ENCODE peak calls at places on chromosomes 6 and 20, in five cellular contexts. One of them, this sample, is unnamed. For H3K4me1, the result is how much of the 10 kb centered on the place peaks cover.

GRCh38 chr20:676315-676937 is 824 bp upstream of the SCRT2 start:
- DNase-seq in MM.1S: no peak
- DNase-seq in left lung: no peak
- DNase-seq in endodermal cell: no peak
- DNase-seq in K562: peak
- DNase-seq in this sample: no peak

GRCh38 chr20:45012682-45013302 is 46.5 kb downstream of the STK4 start:
- DNase-seq in K562: no peak
- DNase-seq in endodermal cell: no peak
- DNase-seq in MM.1S: no peak
- DNase-seq in left lung: no peak
- DNase-seq in this sample: no peak

GRCh38 chr6:159110013-159110412 is 59.2 kb upstream of the FNDC1 start:
- DNase-seq in endodermal cell: peak
- DNase-seq in MM.1S: no peak
- DNase-seq in K562: peak
- DNase-seq in left lung: no peak
- DNase-seq in this sample: no peak

GRCh38 chr20:44073675-44074071 is 113.3 kb downstream of the JPH2 start:
- DNase-seq in endodermal cell: no peak
- DNase-seq in MM.1S: no peak
- DNase-seq in left lung: no peak
- DNase-seq in K562: no peak
- DNase-seq in this sample: no peak

GRCh38 chr6:21523652-21524051 is 69.9 kb upstream of the SOX4 start:
- DNase-seq in left lung: no peak
- DNase-seq in MM.1S: no peak
- DNase-seq in K562: no peak
- DNase-seq in endodermal cell: no peak
- DNase-seq in this sample: no peak

GRCh38 chr6:117928833-117929232 is 21.8 kb downstream of the SLC35F1 start:
- DNase-seq in left lung: no peak
- DNase-seq in K562: no peak
- DNase-seq in endodermal cell: no peak
- DNase-seq in MM.1S: peak
- DNase-seq in this sample: no peak

GRCh38 chr20:61599061-61599930 is 347.2 kb downstream of the CDH4 start:
- DNase-seq in MM.1S: no peak
- DNase-seq in K562: peak
- DNase-seq in endodermal cell: peak
- DNase-seq in left lung: no peak
- DNase-seq in this sample: peak

GRCh38 chr20:59999502-59999901 is 41.3 kb downstream of the CDH26 start:
- DNase-seq in endodermal cell: no peak
- DNase-seq in K562: no peak
- DNase-seq in MM.1S: no peak
- DNase-seq in left lung: no peak
- DNase-seq in this sample: no peak

GRCh38 chr6:167704396-167704801 is 122.3 kb upstream of the AFDN start:
- DNase-seq in left lung: no peak
- DNase-seq in MM.1S: no peak
- DNase-seq in K562: peak
- DNase-seq in endodermal cell: peak
- DNase-seq in this sample: no peak

GRCh38 chr6:104855507-104855906 is 4.2 kb downstream of the HACE1 start:
- DNase-seq in left lung: no peak
- DNase-seq in MM.1S: no peak
- DNase-seq in K562: no peak
- DNase-seq in endodermal cell: no peak
- DNase-seq in this sample: no peak

GRCh38 chr6:83708970-83709747 is at the start of gene SNAP91:
- DNase-seq in K562: no peak
- DNase-seq in left lung: no peak
- DNase-seq in endodermal cell: peak
- DNase-seq in MM.1S: peak
- DNase-seq in this sample: peak

GRCh38 chr20:10646886-10647420 is 26.8 kb downstream of the JAG1 start:
- DNase-seq in MM.1S: no peak
- DNase-seq in K562: no peak
- DNase-seq in endodermal cell: no peak
- DNase-seq in left lung: no peak
- DNase-seq in this sample: no peak

GRCh38 chr20:58483051-58483450 is 32.1 kb downstream of the APCDD1L start:
- DNase-seq in MM.1S: no peak
- DNase-seq in endodermal cell: peak
- DNase-seq in K562: no peak
- DNase-seq in left lung: no peak
- DNase-seq in this sample: no peak

GRCh38 chr6:36430351-36430750 is 12.3 kb downstream of the PXT1 start:
- DNase-seq in left lung: no peak
- DNase-seq in K562: no peak
- DNase-seq in MM.1S: no peak
- DNase-seq in endodermal cell: no peak
- DNase-seq in this sample: no peak

GRCh38 chr20:40953856-40954255 is 74.8 kb upstream of the TOP1 start:
- DNase-seq in left lung: no peak
- DNase-seq in K562: no peak
- DNase-seq in endodermal cell: no peak
- DNase-seq in MM.1S: no peak
- DNase-seq in this sample: no peak

GRCh38 chr6:62298745-62299392 is 12.8 kb upstream of the KHDRBS2 start:
- DNase-seq in K562: no peak
- DNase-seq in left lung: no peak
- DNase-seq in MM.1S: peak
- DNase-seq in endodermal cell: no peak
- DNase-seq in this sample: no peak

GRCh38 chr6:158825951-158826306 is 6.8 kb upstream of the EZR start:
- DNase-seq in MM.1S: no peak
- DNase-seq in left lung: no peak
- DNase-seq in endodermal cell: peak
- DNase-seq in K562: no peak
- DNase-seq in this sample: no peak

GRCh38 chr6:5961836-5962235 is 44.9 kb downstream of the NRN1 start:
- DNase-seq in left lung: no peak
- DNase-seq in MM.1S: no peak
- DNase-seq in K562: no peak
- DNase-seq in endodermal cell: peak
- DNase-seq in this sample: no peak

GRCh38 chr6:116531675-116532570 is 13.6 kb downstream of the TRAPPC3L start:
- DNase-seq in K562: peak
- DNase-seq in left lung: peak
- DNase-seq in endodermal cell: peak
- DNase-seq in MM.1S: peak
- DNase-seq in this sample: peak

GRCh38 chr6:133621751-133622150 is 267.2 kb upstream of the TCF21 start:
- DNase-seq in endodermal cell: no peak
- DNase-seq in left lung: no peak
- DNase-seq in K562: no peak
- DNase-seq in MM.1S: no peak
- DNase-seq in this sample: no peak

GRCh38 chr20:53001502-53002301 is 29.5 kb downstream of the TSHZ2 start:
- DNase-seq in left lung: no peak
- DNase-seq in endodermal cell: no peak
- DNase-seq in K562: no peak
- DNase-seq in MM.1S: peak
- DNase-seq in this sample: no peak

DNA sequence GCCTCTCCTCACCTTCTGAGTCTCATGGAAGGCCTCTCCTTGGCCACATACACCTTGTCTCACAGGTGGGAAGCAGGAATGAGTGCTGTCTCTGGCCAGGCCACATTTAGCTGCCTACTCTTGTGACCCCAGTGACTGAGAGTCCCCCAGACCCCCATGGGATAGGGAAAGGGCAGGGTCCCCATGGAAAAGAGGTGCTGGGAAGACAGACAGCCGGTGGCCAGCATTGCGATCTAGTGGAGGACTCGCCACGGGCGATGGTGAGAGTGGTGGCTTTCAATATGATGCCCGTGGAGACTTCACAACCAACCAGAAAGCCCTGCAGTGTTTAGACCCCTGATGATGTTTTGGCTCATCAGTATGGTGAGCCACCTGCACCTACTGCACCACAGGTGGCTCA is 19.8 kb downstream of the MANBAL start:
- DNase-seq in K562: no peak
- DNase-seq in left lung: no peak
- DNase-seq in MM.1S: no peak
- DNase-seq in endodermal cell: no peak
- DNase-seq in this sample: no peak
- H3K4me1 ChIP-seq in K562: under half
- H3K4me1 ChIP-seq in left lung: under half
- H3K4me1 ChIP-seq in MM.1S: under half
- H3K4me1 ChIP-seq in endodermal cell: under half
- H3K4me1 ChIP-seq in this sample: under half

GRCh38 chr6:31115941-31116560 is 1.5 kb downstream of the PSORS1C1 start:
- DNase-seq in endodermal cell: no peak
- DNase-seq in MM.1S: no peak
- DNase-seq in left lung: no peak
- DNase-seq in K562: no peak
- DNase-seq in this sample: no peak

GRCh38 chr6:31113861-31114539 is 600 bp upstream of the PSORS1C1 start:
- DNase-seq in left lung: no peak
- DNase-seq in K562: no peak
- DNase-seq in MM.1S: no peak
- DNase-seq in endodermal cell: peak
- DNase-seq in this sample: no peak

GRCh38 chr6:31114970-31115849 is 610 bp downstream of the PSORS1C1 start:
- DNase-seq in K562: no peak
- DNase-seq in MM.1S: no peak
- DNase-seq in endodermal cell: no peak
- DNase-seq in left lung: no peak
- DNase-seq in this sample: no peak

GRCh38 chr6:31112478-31112877 is at the start of gene C6orf15:
- DNase-seq in MM.1S: no peak
- DNase-seq in K562: no peak
- DNase-seq in endodermal cell: no peak
- DNase-seq in left lung: no peak
- DNase-seq in this sample: no peak

DNA sequence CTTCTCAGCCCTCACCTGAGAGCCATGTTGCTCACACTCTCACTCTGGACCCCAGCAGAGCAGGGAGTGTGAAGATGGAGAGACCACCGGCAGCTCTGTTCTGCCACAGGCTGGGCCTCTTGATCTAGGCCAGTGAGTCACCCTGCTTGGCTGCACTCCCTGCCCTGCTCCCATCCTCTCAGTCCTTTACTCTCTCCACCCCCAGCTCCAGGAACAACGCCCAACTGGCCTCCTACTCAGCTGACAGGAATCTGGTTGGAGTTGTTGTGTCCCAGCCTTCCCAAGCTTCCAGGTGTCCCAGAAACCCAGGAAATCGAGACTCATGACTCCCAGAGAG is at the start of gene PSORS1C1:
- DNase-seq in K562: no peak
- DNase-seq in endodermal cell: peak
- DNase-seq in left lung: peak
- DNase-seq in MM.1S: no peak
- DNase-seq in this sample: peak
- H3K4me3 ChIP-seq in K562: no peak
- H3K4me3 ChIP-seq in endodermal cell: no peak
- H3K4me3 ChIP-seq in left lung: no peak
- H3K4me3 ChIP-seq in MM.1S: no peak
- H3K4me3 ChIP-seq in this sample: peak

GRCh38 chr6:128068110-128068460 is 167.2 kb upstream of the THEMIS start:
- DNase-seq in endodermal cell: no peak
- DNase-seq in K562: no peak
- DNase-seq in MM.1S: no peak
- DNase-seq in left lung: no peak
- DNase-seq in this sample: no peak
- TF ChIP-seq CTCF in endodermal cell: no peak
- TF ChIP-seq CTCF in K562: no peak
- TF ChIP-seq CTCF in MM.1S: no peak
- TF ChIP-seq CTCF in left lung: no peak
- TF ChIP-seq CTCF in this sample: no peak

DNA sequence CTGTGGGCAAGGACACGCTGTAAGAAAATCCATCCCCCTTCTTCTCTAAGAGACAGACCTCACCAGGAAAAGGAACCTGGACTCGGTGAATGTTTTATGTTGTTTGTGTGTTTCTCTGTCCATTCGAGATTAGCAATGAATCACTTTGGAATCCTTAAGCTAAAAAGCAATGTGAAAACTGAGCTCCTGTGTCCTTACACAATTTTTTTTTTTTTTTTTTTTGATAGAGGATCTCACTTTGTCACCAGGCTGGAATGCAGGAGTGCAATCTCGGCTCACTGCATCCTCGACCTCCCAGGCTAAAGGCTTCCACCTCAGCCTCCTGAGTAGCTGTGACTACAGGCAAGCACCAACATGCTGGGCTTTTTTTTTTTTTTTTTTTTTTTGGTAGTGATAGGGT is 32.1 kb downstream of the BFSP1 start:
- DNase-seq in MM.1S: no peak
- DNase-seq in left lung: no peak
- DNase-seq in K562: no peak
- DNase-seq in endodermal cell: no peak
- DNase-seq in this sample: no peak
- H3K4me1 ChIP-seq in MM.1S: under half
- H3K4me1 ChIP-seq in left lung: under half
- H3K4me1 ChIP-seq in K562: under half
- H3K4me1 ChIP-seq in endodermal cell: under half
- H3K4me1 ChIP-seq in this sample: under half

DNA sequence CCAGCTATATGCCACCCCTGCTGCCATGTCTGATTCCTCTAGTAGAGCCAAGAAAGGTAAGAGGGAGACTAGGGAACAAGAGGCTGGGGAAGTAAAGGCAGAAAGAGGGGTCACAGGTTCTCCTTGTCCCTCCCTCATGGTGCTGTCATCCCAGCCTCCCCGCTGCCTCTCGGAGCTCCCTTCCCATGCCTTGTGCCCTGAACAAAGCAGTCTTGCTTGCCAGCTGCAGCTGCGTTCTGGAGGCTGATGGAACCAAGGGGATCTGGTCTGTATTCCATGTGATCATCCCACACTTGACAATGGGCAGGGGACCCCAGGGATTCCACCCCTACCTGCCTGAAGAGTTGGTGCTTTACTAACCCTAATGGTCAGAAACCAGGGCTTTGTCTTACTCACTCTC is 61.4 kb downstream of the DAAM2 start:
- DNase-seq in K562: no peak
- DNase-seq in endodermal cell: no peak
- DNase-seq in MM.1S: no peak
- DNase-seq in left lung: no peak
- DNase-seq in this sample: no peak
- H3K4me3 ChIP-seq in K562: no peak
- H3K4me3 ChIP-seq in endodermal cell: no peak
- H3K4me3 ChIP-seq in MM.1S: no peak
- H3K4me3 ChIP-seq in left lung: no peak
- H3K4me3 ChIP-seq in this sample: no peak

DNA sequence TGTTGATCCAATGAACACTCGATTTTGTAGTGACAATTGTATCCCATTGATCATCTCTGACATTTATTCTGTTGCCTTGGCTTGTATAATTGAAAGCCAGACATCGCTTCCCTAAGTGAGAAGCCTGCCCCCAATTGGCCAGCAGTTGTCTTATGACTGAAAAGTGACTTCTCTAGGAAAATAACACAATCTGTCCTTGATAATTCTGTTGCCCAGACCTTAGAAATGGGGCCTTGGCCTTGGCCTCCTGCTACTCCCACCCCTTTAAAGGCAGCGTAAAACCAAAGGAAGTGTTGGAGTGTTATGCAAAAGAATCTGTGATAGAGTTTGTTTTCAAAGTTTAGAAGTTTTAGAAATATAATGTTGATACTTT is 39.8 kb downstream of the TXLNB start:
- DNase-seq in K562: no peak
- DNase-seq in left lung: no peak
- DNase-seq in endodermal cell: no peak
- DNase-seq in MM.1S: no peak
- DNase-seq in this sample: no peak
- TF ChIP-seq CTCF in K562: no peak
- TF ChIP-seq CTCF in left lung: no peak
- TF ChIP-seq CTCF in endodermal cell: no peak
- TF ChIP-seq CTCF in MM.1S: no peak
- TF ChIP-seq CTCF in this sample: no peak